ENCODE peak calls at places on chromosome 14, in six cellular contexts. M is fibroblast of pulmonary artery, E is HS-5, H is A172, V is NCI-H226, C is A549. D is an unnamed sample.

GRCh38 chr14:73795466-73795865 is 56.2 kb upstream of the PTGR2 start:
- DNase-seq in M (no peak), E (no peak), H (no peak), V (no peak), C (no peak), D (no peak)

GRCh38 chr14:30223385-30223785 is 295.7 kb upstream of the PRKD1 start:
- DNase-seq in M (peak), E (peak), H (peak), V (peak), C (peak), D (peak)

GRCh38 chr14:61106627-61107147 is 125.6 kb downstream of the SLC38A6 start:
- DNase-seq in M (no peak), E (no peak), H (no peak), V (no peak), C (no peak), D (no peak)

GRCh38 chr14:104706733-104707628 is 17.0 kb upstream of the ADSS1 start:
- DNase-seq in M (no peak), E (no peak), H (no peak), V (no peak), C (no peak), D (no peak)

GRCh38 chr14:54001189-54001878 is 44.7 kb upstream of the BMP4 start:
- DNase-seq in M (no peak), E (no peak), H (no peak), V (peak), C (no peak), D (no peak)

GRCh38 chr14:51996148-51996746 is 6.9 kb downstream of the RTRAF start:
- DNase-seq in M (peak), E (no peak), H (peak), V (no peak), C (no peak), D (no peak)

GRCh38 chr14:77503138-77503537 is 4.5 kb upstream of the ISM2 start:
- DNase-seq in M (no peak), E (no peak), H (no peak), V (no peak), C (no peak), D (no peak)

GRCh38 chr14:23557521-23557920 is 1.4 kb downstream of the THTPA start:
- DNase-seq in M (no peak), E (no peak), H (no peak), V (no peak), C (no peak), D (no peak)

GRCh38 chr14:103315368-103315911 is 18.6 kb upstream of the EIF5 start:
- DNase-seq in M (peak), E (no peak), H (no peak), V (no peak), C (no peak), D (no peak)

GRCh38 chr14:57277062-57277461 is 8.3 kb downstream of the AP5M1 start:
- DNase-seq in M (no peak), E (no peak), H (no peak), V (no peak), C (no peak), D (no peak)

GRCh38 chr14:100019156-100019882 is 45.9 kb upstream of the EVL start:
- DNase-seq in M (peak), E (no peak), H (no peak), V (no peak), C (peak), D (no peak)

GRCh38 chr14:80393766-80394165 is 182.5 kb upstream of the DIO2 start:
- DNase-seq in M (no peak), E (no peak), H (no peak), V (no peak), C (no peak), D (no peak)

D was measured in NCI-H1105.